ENCODE peak calls at places on chromosomes 16 and 17, in five cellular contexts. F is ascending aorta, Z is heart left ventricle, E is mucosa of descending colon, R is A549. A is an unnamed sample.

GRCh38 chr16:86761117-86761971 is 183.0 kb downstream of the FOXL1 start:
- DNase-seq in Z (peak; percentile 80), R (peak; percentile 62), E (peak; percentile 58), F (no peak), A (peak; percentile 41)

GRCh38 chr17:82619211-82619610 is 29.0 kb downstream of the WDR45B start:
- DNase-seq in R (no peak), E (no peak), F (no peak), Z (no peak), A (no peak)

GRCh38 chr17:56633681-56634080 is 40.2 kb downstream of the NOG start:
- DNase-seq in Z (no peak), E (no peak), F (no peak), R (no peak), A (no peak)

GRCh38 chr16:35194681-35195080 is 1735.3 kb downstream of the TP53TG3F start:
- DNase-seq in E (no peak), R (no peak), Z (no peak), F (no peak), A (no peak)

GRCh38 chr16:28090646-28091377 is 27.3 kb upstream of the GSG1L start:
- DNase-seq in R (no peak), E (no peak), Z (peak; percentile 19), F (no peak), A (no peak)

GRCh38 chr16:11672206-11673090 is 4.2 kb downstream of the SNN start:
- DNase-seq in F (no peak), E (peak; percentile 42), R (no peak), Z (peak; percentile 63), A (no peak)

GRCh38 chr17:43880420-43880991 is 26.8 kb downstream of the MPP2 start:
- DNase-seq in E (peak; percentile 78), Z (peak; percentile 63), F (no peak), R (peak; percentile 94), A (peak; percentile 63)

GRCh38 chr16:83964684-83965443 is 3.2 kb upstream of the NECAB2 start:
- DNase-seq in E (no peak), R (no peak), F (no peak), Z (peak; percentile 38), A (no peak)

GRCh38 chr17:19725486-19725885 is 9.1 kb upstream of the SLC47A2 start:
- DNase-seq in E (no peak), F (no peak), Z (no peak), R (no peak), A (peak; percentile 20)

GRCh38 chr16:85586360-85587145 is 26.6 kb upstream of the GSE1 start:
- DNase-seq in F (no peak), E (no peak), R (no peak), Z (no peak), A (no peak)

GRCh38 chr17:78527345-78527744 is 49.9 kb downstream of the DNAH17 start:
- DNase-seq in Z (no peak), F (no peak), R (no peak), E (no peak), A (no peak)

GRCh38 chr17:6599364-6599763 is 41.1 kb downstream of the KIAA0753 start:
- DNase-seq in F (no peak), R (no peak), E (no peak), Z (no peak), A (no peak)

GRCh38 chr17:60392845-60393702 is 1.1 kb upstream of the USP32 start:
- DNase-seq in Z (no peak), E (peak; percentile 43), R (peak; percentile 35), F (no peak), A (peak; percentile 61)

GRCh38 chr16:67723151-67723915 is 4.2 kb upstream of the GFOD2 start:
- DNase-seq in R (no peak), F (no peak), E (no peak), Z (no peak), A (no peak)

GRCh38 chr16:65070831-65071230 is 51.0 kb downstream of the CDH11 start:
- DNase-seq in R (peak; percentile 49), E (peak; percentile 30), Z (no peak), F (peak; percentile 26), A (peak; percentile 43)

GRCh38 chr17:77619851-77620250 is 338.7 kb upstream of the TNRC6C start:
- DNase-seq in Z (no peak), R (no peak), F (no peak), E (no peak), A (no peak)

DNA sequence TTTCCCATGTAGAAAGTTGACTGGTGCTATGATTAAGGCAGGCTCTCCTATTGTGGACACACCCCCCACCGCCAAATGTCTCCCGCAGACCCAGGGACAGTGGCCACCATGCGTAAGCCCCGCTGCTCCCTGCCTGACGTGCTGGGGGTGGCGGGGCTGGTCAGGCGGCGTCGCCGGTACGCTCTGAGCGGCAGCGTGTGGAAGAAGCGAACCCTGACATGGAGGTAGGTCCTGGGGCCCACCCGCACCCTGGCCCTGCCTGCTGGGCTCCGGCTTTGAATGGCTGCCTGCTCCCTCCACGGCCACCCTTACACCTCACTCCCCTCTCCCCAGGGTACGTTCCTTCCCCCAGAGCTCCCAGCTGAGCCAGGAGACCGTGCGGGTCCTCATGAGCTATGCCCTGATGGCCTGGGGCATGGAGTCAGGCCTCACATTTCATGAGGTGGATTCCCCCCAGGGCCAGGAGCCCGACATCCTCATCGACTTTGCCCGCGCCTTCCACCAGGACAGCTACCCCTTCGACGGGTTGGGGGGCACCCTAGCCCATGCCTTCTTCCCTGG is 3.6 kb downstream of the MMP25 start:
- DNase-seq in F (no peak), R (no peak), Z (no peak), E (no peak), A (no peak)
- H3K4me1 ChIP-seq in F (peaks cover 16% of the 10 kb centered on the region), R (peaks cover 3% of the 10 kb centered on the region), Z (peaks cover 13% of the 10 kb centered on the region), E (peaks cover 19% of the 10 kb centered on the region), A (peaks cover 20% of the 10 kb centered on the region)

GRCh38 chr17:50267074-50267841 is 7.0 kb upstream of the TMEM92 start:
- DNase-seq in E (no peak), R (no peak), F (no peak), Z (no peak), A (no peak)
- H3K4me3 ChIP-seq in E (no peak overlapping the region), R (no peak overlapping the region), F (peak overlapping the region; percentile 37), Z (no peak overlapping the region), A (no peak overlapping the region)

DNA sequence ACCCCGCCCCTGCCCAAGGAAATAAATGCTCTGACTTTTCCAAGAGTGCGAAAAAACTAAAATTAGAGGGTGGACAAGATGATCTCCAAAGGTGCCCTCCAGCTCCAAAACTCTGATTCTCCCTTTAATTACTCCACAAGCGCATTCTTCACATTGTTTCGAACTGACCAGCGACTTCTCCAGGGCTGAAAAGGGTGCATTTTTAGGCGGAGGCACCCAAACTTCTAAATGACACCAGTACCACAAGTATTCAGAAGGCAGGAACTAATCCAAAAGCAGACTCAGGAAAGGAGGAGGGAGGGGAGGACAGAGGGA is 750 bp downstream of the ZFHX3 start:
- DNase-seq in R (no peak), E (no peak), Z (no peak), F (no peak), A (no peak)
- H3K4me1 ChIP-seq in R (peaks cover 80% of the 10 kb centered on the region), E (peaks cover 38% of the 10 kb centered on the region), Z (peaks cover 70% of the 10 kb centered on the region), F (peaks cover 73% of the 10 kb centered on the region), A (peaks cover 70% of the 10 kb centered on the region)

GRCh38 chr16:30745082-30745481 is 3.1 kb upstream of the PHKG2 start:
- DNase-seq in E (no peak), Z (no peak), F (no peak), R (no peak), A (no peak)
- H3K4me3 ChIP-seq in E (no peak overlapping the region), Z (no peak overlapping the region), F (no peak overlapping the region), R (no peak overlapping the region), A (no peak overlapping the region)

GRCh38 chr17:73071387-73071999 is 21.0 kb downstream of the SLC39A11 start:
- DNase-seq in R (no peak), F (no peak), E (no peak), Z (no peak), A (no peak)
- H3K4me1 ChIP-seq in R (no peaks in the 10 kb centered on the region), F (no peaks in the 10 kb centered on the region), E (no peaks in the 10 kb centered on the region), Z (no peaks in the 10 kb centered on the region), A (peaks cover 14% of the 10 kb centered on the region)

GRCh38 chr17:80067393-80067986 is 31.0 kb downstream of the CCDC40 start:
- DNase-seq in F (no peak), Z (no peak), R (no peak), E (no peak), A (no peak)

GRCh38 chr17:80068301-80069160 is 32.1 kb downstream of the CCDC40 start:
- DNase-seq in E (no peak), R (no peak), Z (no peak), F (no peak), A (peak; percentile 45)

GRCh38 chr17:80069886-80070177 is 31.5 kb upstream of the GAA start:
- DNase-seq in Z (no peak), R (no peak), F (no peak), E (no peak), A (no peak)

GRCh38 chr17:80070375-80071115 is 30.8 kb upstream of the GAA start:
- DNase-seq in Z (no peak), E (no peak), F (no peak), R (no peak), A (no peak)

GRCh38 chr17:80071116-80071980 is 30.0 kb upstream of the GAA start:
- DNase-seq in E (peak; percentile 50), R (no peak), F (no peak), Z (peak; percentile 71), A (peak; percentile 79)
- H3K4me3 ChIP-seq in E (no peak overlapping the region), R (no peak overlapping the region), F (peak overlapping the region; percentile 62), Z (peak overlapping the region; percentile 47), A (no peak overlapping the region)

GRCh38 chr17:31458829-31459228 is 67.4 kb downstream of the RAB11FIP4 start:
- DNase-seq in E (no peak), R (no peak), F (no peak), Z (no peak), A (no peak)
- H3K4me1 ChIP-seq in E (no peaks in the 10 kb centered on the region), R (no peaks in the 10 kb centered on the region), F (no peaks in the 10 kb centered on the region), Z (no peaks in the 10 kb centered on the region), A (peaks cover 7% of the 10 kb centered on the region)

GRCh38 chr16:82402665-82403218 is 224.0 kb upstream of the CDH13 start:
- DNase-seq in Z (no peak), E (no peak), R (no peak), F (no peak), A (no peak)

GRCh38 chr16:82404586-82405315 is 222.0 kb upstream of the CDH13 start:
- DNase-seq in E (no peak), F (no peak), R (no peak), Z (no peak), A (no peak)

DNA sequence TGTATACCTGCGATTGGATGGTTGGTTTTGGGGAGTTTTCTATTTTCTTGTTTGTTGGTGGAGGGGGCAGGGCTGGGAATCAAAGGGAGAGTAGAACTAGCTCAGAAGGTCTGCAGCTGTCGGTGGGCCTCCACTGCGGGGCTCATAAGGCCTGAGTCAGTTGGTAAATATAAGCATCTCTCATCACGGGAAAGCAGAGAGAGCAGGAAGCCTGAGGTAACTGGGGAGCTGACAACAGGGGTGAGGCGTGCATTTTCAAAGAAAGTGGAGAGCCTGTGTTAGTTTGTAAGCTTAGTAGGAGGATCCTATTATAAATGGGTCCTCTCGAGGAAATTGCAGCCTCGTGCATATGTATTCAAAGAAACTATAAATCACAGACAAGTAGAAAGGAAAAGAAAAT is 221.1 kb upstream of the CDH13 start:
- DNase-seq in R (no peak), Z (no peak), F (no peak), E (no peak), A (no peak)
- H3K4me3 ChIP-seq in R (no peak overlapping the region), Z (no peak overlapping the region), F (no peak overlapping the region), E (no peak overlapping the region), A (no peak overlapping the region)

A was measured in body of pancreas.